ENCODE peak calls at places on chromosomes 13 and 19, in six cellular contexts. C is fibroblast of mammary gland; L is astrocyte of the spinal cord; K is CD8-positive, alpha-beta T cell; S is ovary; G is stomach. D is an unnamed sample.

GRCh38 chr13:102721800-102722231 is 27.0 kb upstream of the METTL21C start:
- DNase-seq in C (peak; percentile 95), L (no peak), K (no peak), S (no peak), G (no peak), D (no peak)

GRCh38 chr13:98157188-98157587 is 14.3 kb downstream of the FARP1 start:
- DNase-seq in C (no peak), L (no peak), K (no peak), S (no peak), G (no peak), D (no peak)

GRCh38 chr13:50527612-50528509 is 315.6 kb downstream of the DLEU7 start:
- DNase-seq in C (no peak), L (no peak), K (no peak), S (no peak), G (no peak), D (no peak)

GRCh38 chr19:49387936-49388372 is at the start of gene KASH5:
- DNase-seq in C (peak; percentile 52), L (peak; percentile 57), K (peak; percentile 88), S (peak; percentile 42), G (peak; percentile 83), D (no peak)

GRCh38 chr19:8366961-8367326 is 3.0 kb downstream of the ANGPTL4 start:
- DNase-seq in C (peak; percentile 64), L (no peak), K (no peak), S (peak; percentile 76), G (no peak), D (no peak)

GRCh38 chr13:24071423-24072075 is 89.0 kb upstream of the SPATA13 start:
- DNase-seq in C (peak; percentile 80), L (peak; percentile 26), K (no peak), S (no peak), G (no peak), D (no peak)

GRCh38 chr13:43094901-43095300 is 71.5 kb downstream of the DNAJC15 start:
- DNase-seq in C (peak; percentile 26), L (no peak), K (no peak), S (no peak), G (no peak), D (no peak)

GRCh38 chr13:71374471-71375041 is 492.4 kb downstream of the DACH1 start:
- DNase-seq in C (no peak), L (no peak), K (no peak), S (no peak), G (no peak), D (no peak)

GRCh38 chr19:44141191-44142013 is at the start of gene ZNF234:
- DNase-seq in C (peak; percentile 80), L (peak; percentile 81), K (peak; percentile 67), S (peak; percentile 81), G (peak; percentile 75), D (peak; percentile 48)

GRCh38 chr19:19170053-19170945 is at the start of gene MEF2B:
- DNase-seq in C (peak; percentile 40), L (peak; percentile 55), K (peak; percentile 84), S (peak; percentile 37), G (peak; percentile 88), D (no peak)

GRCh38 chr13:59111711-59112110 is 1052.0 kb downstream of the DIAPH3 start:
- DNase-seq in C (peak; percentile 51), L (peak; percentile 87), K (no peak), S (no peak), G (no peak), D (no peak)

GRCh38 chr13:90839061-90839460 is 508.4 kb upstream of the MIR17HG start:
- DNase-seq in C (no peak), L (no peak), K (no peak), S (no peak), G (no peak), D (no peak)

GRCh38 chr19:49838816-49839588 is 12.0 kb upstream of the PTOV1 start:
- DNase-seq in C (no peak), L (no peak), K (no peak), S (no peak), G (no peak), D (no peak)

GRCh38 chr19:7456964-7457541 is 31.8 kb downstream of the PEX11G start:
- DNase-seq in C (peak; percentile 24), L (no peak), K (no peak), S (no peak), G (no peak), D (no peak)

GRCh38 chr19:39038098-39038497 is 5.7 kb upstream of the FBXO27 start:
- DNase-seq in C (peak; percentile 47), L (peak; percentile 19), K (no peak), S (no peak), G (peak; percentile 58), D (no peak)

GRCh38 chr13:70255406-70255991 is 147.2 kb upstream of the KLHL1 start:
- DNase-seq in C (no peak), L (no peak), K (no peak), S (no peak), G (no peak), D (no peak)

GRCh38 chr19:42254850-42255765 is at the start of gene ERF:
- DNase-seq in C (peak; percentile 79), L (peak; percentile 92), K (peak; percentile 93), S (peak; percentile 93), G (peak; percentile 96), D (peak; percentile 53)

GRCh38 chr19:58477130-58477529 is 978 bp downstream of the ZNF446 start:
- DNase-seq in C (no peak), L (no peak), K (no peak), S (no peak), G (no peak), D (no peak)

GRCh38 chr19:51295382-51296126 is 15.9 kb upstream of the IGLON5 start:
- DNase-seq in C (no peak), L (no peak), K (no peak), S (no peak), G (no peak), D (no peak)

GRCh38 chr13:88704600-88705275 is 1033.6 kb downstream of the SLITRK5 start:
- DNase-seq in C (no peak), L (no peak), K (no peak), S (no peak), G (no peak), D (no peak)
- H3K4me3 ChIP-seq in C (no peak overlapping the region), L (no peak overlapping the region), K (no peak overlapping the region), S (no peak overlapping the region), G (no peak overlapping the region), D (no peak overlapping the region)

GRCh38 chr19:10872551-10873107 is 1.3 kb downstream of the CARM1 start:
- DNase-seq in C (no peak), L (no peak), K (no peak), S (no peak), G (no peak), D (no peak)

GRCh38 chr19:10874019-10874418 is 2.7 kb downstream of the CARM1 start:
- DNase-seq in C (no peak), L (no peak), K (no peak), S (no peak), G (no peak), D (no peak)

GRCh38 chr19:10870501-10870954 is 825 bp upstream of the CARM1 start:
- DNase-seq in C (no peak), L (no peak), K (no peak), S (no peak), G (no peak), D (no peak)

GRCh38 chr19:10870955-10871603 is at the start of gene CARM1:
- DNase-seq in C (peak; percentile 96), L (peak; percentile 99), K (peak; percentile 99), S (peak; percentile 99), G (peak; percentile 100), D (peak; percentile 78)

GRCh38 chr19:10871711-10872550 is 578 bp downstream of the CARM1 start:
- DNase-seq in C (no peak), L (no peak), K (peak; percentile 30), S (peak; percentile 56), G (peak; percentile 41), D (no peak)
- TF ChIP-seq CTCF in C (peak; percentile 1), L (no peak), K (no peak), S (no peak), G (no peak), D (peak; percentile 33)

GRCh38 chr13:25171517-25172302 is at the start of gene AMER2:
- DNase-seq in C (peak; percentile 11), L (peak; percentile 30), K (no peak), S (no peak), G (no peak), D (no peak)
- H3K4me3 ChIP-seq in C (peak within 1 kb of the TSS; percentile 3), L (peak within 1 kb of the TSS; percentile 24), K (no peak within 1 kb of the TSS), S (peak within 1 kb of the TSS; percentile 5), G (peak within 1 kb of the TSS; percentile 38), D (peak within 1 kb of the TSS; percentile 55)

DNA sequence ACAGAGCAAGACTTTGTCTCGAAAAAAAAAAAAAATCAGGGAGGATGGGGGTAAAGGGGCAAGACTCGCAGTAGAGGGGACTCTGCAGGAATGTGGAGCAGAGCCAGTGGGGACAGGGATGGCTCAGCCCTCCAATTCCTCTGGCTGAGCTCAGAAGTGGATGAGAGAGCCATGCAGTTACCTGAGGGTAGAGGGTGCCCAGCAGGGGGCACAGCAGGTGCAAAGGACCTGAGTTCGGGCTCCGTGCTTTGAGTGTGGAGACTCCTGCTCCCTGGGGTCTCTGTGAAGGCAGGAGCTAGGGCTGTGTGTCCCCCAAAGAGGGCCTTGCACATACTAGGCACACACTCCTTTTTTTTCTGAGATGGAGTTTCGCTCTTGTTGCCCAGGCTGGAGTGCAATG is 7.7 kb downstream of the DOCK6 start:
- DNase-seq in C (no peak), L (no peak), K (no peak), S (no peak), G (no peak), D (no peak)
- TF ChIP-seq CTCF in C (no peak), L (no peak), K (no peak), S (no peak), G (no peak), D (peak; percentile 35)

DNA sequence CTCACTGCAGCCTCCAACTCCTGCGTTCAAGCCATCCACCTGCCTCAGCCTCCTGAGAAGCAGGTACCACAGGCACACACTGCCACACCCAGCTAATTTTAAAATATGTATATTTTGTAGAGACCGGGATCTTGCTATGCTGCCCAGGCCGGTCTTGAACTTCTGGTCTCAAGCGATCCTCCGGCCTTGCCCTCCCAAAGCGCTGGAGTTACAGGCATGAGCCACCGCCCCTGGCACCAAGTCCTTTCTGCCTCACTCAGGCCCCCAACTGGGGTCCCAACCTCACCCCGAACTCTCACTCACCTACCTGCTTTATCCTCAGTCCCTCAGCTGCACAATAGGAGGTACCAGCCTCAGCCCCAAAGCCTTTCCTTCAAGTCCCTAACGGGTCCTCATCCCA is 635 bp upstream of the COL5A3 start:
- DNase-seq in C (no peak), L (no peak), K (no peak), S (no peak), G (no peak), D (no peak)
- H3K4me3 ChIP-seq in C (no peak overlapping the region), L (no peak overlapping the region), K (no peak overlapping the region), S (no peak overlapping the region), G (no peak overlapping the region), D (no peak overlapping the region)

DNA sequence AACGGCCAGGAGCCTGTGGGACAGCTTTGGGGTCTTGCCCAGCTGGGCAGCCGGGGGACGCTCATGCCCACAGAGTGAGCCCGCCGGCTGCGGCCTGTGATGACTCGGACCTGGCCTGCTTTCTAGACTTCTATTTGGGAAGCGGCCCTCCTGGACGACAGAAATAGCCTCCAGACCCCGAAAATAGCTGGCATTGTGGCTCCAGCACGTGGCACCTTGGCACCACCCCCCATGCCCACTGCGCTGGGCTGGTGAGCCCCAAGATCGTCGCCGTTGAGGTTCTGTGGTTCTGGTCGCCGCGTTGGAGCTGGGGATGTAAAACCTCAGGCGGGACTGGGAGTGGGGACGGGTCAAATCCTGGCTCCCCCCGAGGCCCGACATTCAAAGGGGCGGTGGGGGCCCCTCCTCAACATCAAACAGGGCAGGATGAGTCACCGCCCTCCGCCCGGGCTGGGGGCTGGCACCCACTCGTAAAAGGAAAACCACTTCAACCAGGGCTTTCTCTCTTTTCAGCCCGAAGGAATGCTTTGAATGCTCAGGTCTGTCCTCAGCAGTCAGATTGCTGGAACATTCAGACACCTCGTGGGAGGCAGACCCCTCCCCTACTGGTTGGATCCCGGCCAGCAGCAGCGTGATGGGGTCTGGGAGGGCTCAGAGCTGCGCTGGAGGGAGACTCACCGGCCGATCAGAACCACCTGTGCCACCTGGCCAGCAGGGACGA is 42.1 kb downstream of the GADD45B start:
- DNase-seq in C (no peak), L (peak; percentile 79), K (peak; percentile 61), S (no peak), G (no peak), D (no peak)
- TF ChIP-seq CTCF in C (no peak), L (no peak), K (no peak), S (no peak), G (no peak), D (no peak)

D was measured in GM12864.